ENCODE peak calls at places on chromosome X, in seven cellular contexts. One of them, this sample, is unnamed.

GRCh38 chrX:25968920-25969319 is 169.2 kb upstream of the MAGEB18 start:
- DNase-seq in T-helper 1 cell: peak; percentile 5
- DNase-seq in stimulated activated CD8-positive, alpha-beta memory T cell treated with anti-CD3 and anti-CD28 coated beads, Interleukin-2, amount 100 ng/mL, for 48 hours: no peak
- DNase-seq in CD4-positive, CD25-positive, alpha-beta regulatory T cell: peak; percentile 2
- DNase-seq in T-helper 2 cell: no peak
- DNase-seq in activated CD4-positive, alpha-beta T cell treated with anti-CD3 and anti-CD28 coated beads, Interleukin-2, amount 50 U/mL, for 1 hour: no peak
- DNase-seq in KG1: peak; percentile 2
- DNase-seq in this sample: no peak

GRCh38 chrX:41105005-41105404 is 19.8 kb downstream of the USP9X start:
- DNase-seq in T-helper 2 cell: no peak
- DNase-seq in KG1: no peak
- DNase-seq in activated CD4-positive, alpha-beta T cell treated with anti-CD3 and anti-CD28 coated beads, Interleukin-2, amount 50 U/mL, for 1 hour: no peak
- DNase-seq in stimulated activated CD8-positive, alpha-beta memory T cell treated with anti-CD3 and anti-CD28 coated beads, Interleukin-2, amount 100 ng/mL, for 48 hours: no peak
- DNase-seq in T-helper 1 cell: no peak
- DNase-seq in CD4-positive, CD25-positive, alpha-beta regulatory T cell: no peak
- DNase-seq in this sample: no peak

GRCh38 chrX:48459483-48459882 is 10.6 kb downstream of the SLC38A5 start:
- DNase-seq in T-helper 1 cell: no peak
- DNase-seq in CD4-positive, CD25-positive, alpha-beta regulatory T cell: no peak
- DNase-seq in T-helper 2 cell: no peak
- DNase-seq in KG1: no peak
- DNase-seq in activated CD4-positive, alpha-beta T cell treated with anti-CD3 and anti-CD28 coated beads, Interleukin-2, amount 50 U/mL, for 1 hour: no peak
- DNase-seq in stimulated activated CD8-positive, alpha-beta memory T cell treated with anti-CD3 and anti-CD28 coated beads, Interleukin-2, amount 100 ng/mL, for 48 hours: no peak
- DNase-seq in this sample: no peak

GRCh38 chrX:15579778-15580747 is 20.7 kb downstream of the ACE2 start:
- DNase-seq in KG1: no peak
- DNase-seq in T-helper 2 cell: no peak
- DNase-seq in activated CD4-positive, alpha-beta T cell treated with anti-CD3 and anti-CD28 coated beads, Interleukin-2, amount 50 U/mL, for 1 hour: no peak
- DNase-seq in T-helper 1 cell: no peak
- DNase-seq in stimulated activated CD8-positive, alpha-beta memory T cell treated with anti-CD3 and anti-CD28 coated beads, Interleukin-2, amount 100 ng/mL, for 48 hours: no peak
- DNase-seq in CD4-positive, CD25-positive, alpha-beta regulatory T cell: no peak
- DNase-seq in this sample: no peak

GRCh38 chrX:137052641-137053235 is 18.9 kb upstream of the GPR101 start:
- DNase-seq in activated CD4-positive, alpha-beta T cell treated with anti-CD3 and anti-CD28 coated beads, Interleukin-2, amount 50 U/mL, for 1 hour: no peak
- DNase-seq in T-helper 2 cell: no peak
- DNase-seq in KG1: no peak
- DNase-seq in CD4-positive, CD25-positive, alpha-beta regulatory T cell: peak; percentile 22
- DNase-seq in T-helper 1 cell: peak; percentile 4
- DNase-seq in stimulated activated CD8-positive, alpha-beta memory T cell treated with anti-CD3 and anti-CD28 coated beads, Interleukin-2, amount 100 ng/mL, for 48 hours: no peak
- DNase-seq in this sample: no peak

GRCh38 chrX:38342853-38343778 is 9.3 kb upstream of the OTC start:
- DNase-seq in KG1: no peak
- DNase-seq in stimulated activated CD8-positive, alpha-beta memory T cell treated with anti-CD3 and anti-CD28 coated beads, Interleukin-2, amount 100 ng/mL, for 48 hours: no peak
- DNase-seq in CD4-positive, CD25-positive, alpha-beta regulatory T cell: no peak
- DNase-seq in activated CD4-positive, alpha-beta T cell treated with anti-CD3 and anti-CD28 coated beads, Interleukin-2, amount 50 U/mL, for 1 hour: no peak
- DNase-seq in T-helper 1 cell: no peak
- DNase-seq in T-helper 2 cell: no peak
- DNase-seq in this sample: no peak

GRCh38 chrX:18424482-18425198 is 768 bp upstream of the CDKL5 start:
- DNase-seq in T-helper 2 cell: no peak
- DNase-seq in activated CD4-positive, alpha-beta T cell treated with anti-CD3 and anti-CD28 coated beads, Interleukin-2, amount 50 U/mL, for 1 hour: peak; percentile 4
- DNase-seq in CD4-positive, CD25-positive, alpha-beta regulatory T cell: peak; percentile 41
- DNase-seq in T-helper 1 cell: peak; percentile 22
- DNase-seq in stimulated activated CD8-positive, alpha-beta memory T cell treated with anti-CD3 and anti-CD28 coated beads, Interleukin-2, amount 100 ng/mL, for 48 hours: no peak
- DNase-seq in KG1: no peak
- DNase-seq in this sample: peak; percentile 5

GRCh38 chrX:9249452-9249851 is 215.4 kb upstream of the TBL1X start:
- DNase-seq in CD4-positive, CD25-positive, alpha-beta regulatory T cell: no peak
- DNase-seq in T-helper 2 cell: no peak
- DNase-seq in KG1: no peak
- DNase-seq in T-helper 1 cell: no peak
- DNase-seq in stimulated activated CD8-positive, alpha-beta memory T cell treated with anti-CD3 and anti-CD28 coated beads, Interleukin-2, amount 100 ng/mL, for 48 hours: no peak
- DNase-seq in activated CD4-positive, alpha-beta T cell treated with anti-CD3 and anti-CD28 coated beads, Interleukin-2, amount 50 U/mL, for 1 hour: no peak
- DNase-seq in this sample: no peak

GRCh38 chrX:136266828-136267227 is 15.6 kb upstream of the MAP7D3 start:
- DNase-seq in T-helper 1 cell: no peak
- DNase-seq in CD4-positive, CD25-positive, alpha-beta regulatory T cell: no peak
- DNase-seq in T-helper 2 cell: no peak
- DNase-seq in KG1: no peak
- DNase-seq in stimulated activated CD8-positive, alpha-beta memory T cell treated with anti-CD3 and anti-CD28 coated beads, Interleukin-2, amount 100 ng/mL, for 48 hours: no peak
- DNase-seq in activated CD4-positive, alpha-beta T cell treated with anti-CD3 and anti-CD28 coated beads, Interleukin-2, amount 50 U/mL, for 1 hour: no peak
- DNase-seq in this sample: no peak

GRCh38 chrX:149628280-149628679 is 3.3 kb downstream of the TMEM185A start:
- DNase-seq in T-helper 2 cell: no peak
- DNase-seq in CD4-positive, CD25-positive, alpha-beta regulatory T cell: no peak
- DNase-seq in KG1: no peak
- DNase-seq in activated CD4-positive, alpha-beta T cell treated with anti-CD3 and anti-CD28 coated beads, Interleukin-2, amount 50 U/mL, for 1 hour: no peak
- DNase-seq in stimulated activated CD8-positive, alpha-beta memory T cell treated with anti-CD3 and anti-CD28 coated beads, Interleukin-2, amount 100 ng/mL, for 48 hours: no peak
- DNase-seq in T-helper 1 cell: no peak
- DNase-seq in this sample: no peak

GRCh38 chrX:134718329-134719317 is 60.4 kb upstream of the PLAC1 start:
- DNase-seq in activated CD4-positive, alpha-beta T cell treated with anti-CD3 and anti-CD28 coated beads, Interleukin-2, amount 50 U/mL, for 1 hour: no peak
- DNase-seq in CD4-positive, CD25-positive, alpha-beta regulatory T cell: peak; percentile 81
- DNase-seq in T-helper 1 cell: peak; percentile 78
- DNase-seq in KG1: peak; percentile 2
- DNase-seq in T-helper 2 cell: no peak
- DNase-seq in stimulated activated CD8-positive, alpha-beta memory T cell treated with anti-CD3 and anti-CD28 coated beads, Interleukin-2, amount 100 ng/mL, for 48 hours: peak; percentile 5
- DNase-seq in this sample: no peak

GRCh38 chrX:67545772-67546495 is 2.1 kb downstream of the AR start:
- DNase-seq in KG1: no peak
- DNase-seq in T-helper 1 cell: no peak
- DNase-seq in stimulated activated CD8-positive, alpha-beta memory T cell treated with anti-CD3 and anti-CD28 coated beads, Interleukin-2, amount 100 ng/mL, for 48 hours: no peak
- DNase-seq in T-helper 2 cell: no peak
- DNase-seq in CD4-positive, CD25-positive, alpha-beta regulatory T cell: no peak
- DNase-seq in activated CD4-positive, alpha-beta T cell treated with anti-CD3 and anti-CD28 coated beads, Interleukin-2, amount 50 U/mL, for 1 hour: no peak
- DNase-seq in this sample: no peak

GRCh38 chrX:118593407-118593806 is 97.8 kb downstream of the DOCK11 start:
- DNase-seq in activated CD4-positive, alpha-beta T cell treated with anti-CD3 and anti-CD28 coated beads, Interleukin-2, amount 50 U/mL, for 1 hour: no peak
- DNase-seq in stimulated activated CD8-positive, alpha-beta memory T cell treated with anti-CD3 and anti-CD28 coated beads, Interleukin-2, amount 100 ng/mL, for 48 hours: no peak
- DNase-seq in KG1: no peak
- DNase-seq in T-helper 1 cell: no peak
- DNase-seq in CD4-positive, CD25-positive, alpha-beta regulatory T cell: no peak
- DNase-seq in T-helper 2 cell: no peak
- DNase-seq in this sample: no peak

GRCh38 chrX:8067754-8068469 is 103.2 kb downstream of the VCX2 start:
- DNase-seq in T-helper 2 cell: no peak
- DNase-seq in activated CD4-positive, alpha-beta T cell treated with anti-CD3 and anti-CD28 coated beads, Interleukin-2, amount 50 U/mL, for 1 hour: no peak
- DNase-seq in stimulated activated CD8-positive, alpha-beta memory T cell treated with anti-CD3 and anti-CD28 coated beads, Interleukin-2, amount 100 ng/mL, for 48 hours: no peak
- DNase-seq in CD4-positive, CD25-positive, alpha-beta regulatory T cell: no peak
- DNase-seq in KG1: no peak
- DNase-seq in T-helper 1 cell: no peak
- DNase-seq in this sample: no peak

GRCh38 chrX:2710041-2710471 is 19.0 kb downstream of the CD99 start:
- DNase-seq in T-helper 2 cell: no peak
- DNase-seq in stimulated activated CD8-positive, alpha-beta memory T cell treated with anti-CD3 and anti-CD28 coated beads, Interleukin-2, amount 100 ng/mL, for 48 hours: no peak
- DNase-seq in activated CD4-positive, alpha-beta T cell treated with anti-CD3 and anti-CD28 coated beads, Interleukin-2, amount 50 U/mL, for 1 hour: peak; percentile 29
- DNase-seq in CD4-positive, CD25-positive, alpha-beta regulatory T cell: peak; percentile 23
- DNase-seq in T-helper 1 cell: peak; percentile 51
- DNase-seq in KG1: no peak
- DNase-seq in this sample: no peak

GRCh38 chrX:27599928-27600327 is 9.8 kb downstream of the DCAF8L2 start:
- DNase-seq in T-helper 1 cell: no peak
- DNase-seq in KG1: no peak
- DNase-seq in stimulated activated CD8-positive, alpha-beta memory T cell treated with anti-CD3 and anti-CD28 coated beads, Interleukin-2, amount 100 ng/mL, for 48 hours: no peak
- DNase-seq in activated CD4-positive, alpha-beta T cell treated with anti-CD3 and anti-CD28 coated beads, Interleukin-2, amount 50 U/mL, for 1 hour: no peak
- DNase-seq in CD4-positive, CD25-positive, alpha-beta regulatory T cell: no peak
- DNase-seq in T-helper 2 cell: no peak
- DNase-seq in this sample: no peak

GRCh38 chrX:80876877-80877276 is 67.2 kb upstream of the BRWD3 start:
- DNase-seq in activated CD4-positive, alpha-beta T cell treated with anti-CD3 and anti-CD28 coated beads, Interleukin-2, amount 50 U/mL, for 1 hour: no peak
- DNase-seq in stimulated activated CD8-positive, alpha-beta memory T cell treated with anti-CD3 and anti-CD28 coated beads, Interleukin-2, amount 100 ng/mL, for 48 hours: no peak
- DNase-seq in T-helper 1 cell: peak; percentile 12
- DNase-seq in CD4-positive, CD25-positive, alpha-beta regulatory T cell: peak; percentile 45
- DNase-seq in T-helper 2 cell: no peak
- DNase-seq in KG1: no peak
- DNase-seq in this sample: peak; percentile 6

GRCh38 chrX:133523094-133523493 is 107.8 kb upstream of the GPC4 start:
- DNase-seq in activated CD4-positive, alpha-beta T cell treated with anti-CD3 and anti-CD28 coated beads, Interleukin-2, amount 50 U/mL, for 1 hour: no peak
- DNase-seq in KG1: no peak
- DNase-seq in T-helper 1 cell: no peak
- DNase-seq in stimulated activated CD8-positive, alpha-beta memory T cell treated with anti-CD3 and anti-CD28 coated beads, Interleukin-2, amount 100 ng/mL, for 48 hours: no peak
- DNase-seq in CD4-positive, CD25-positive, alpha-beta regulatory T cell: no peak
- DNase-seq in T-helper 2 cell: no peak
- DNase-seq in this sample: no peak

GRCh38 chrX:72347366-72347765 is 41.7 kb upstream of the CITED1 start:
- DNase-seq in KG1: no peak
- DNase-seq in T-helper 1 cell: no peak
- DNase-seq in T-helper 2 cell: no peak
- DNase-seq in CD4-positive, CD25-positive, alpha-beta regulatory T cell: no peak
- DNase-seq in activated CD4-positive, alpha-beta T cell treated with anti-CD3 and anti-CD28 coated beads, Interleukin-2, amount 50 U/mL, for 1 hour: no peak
- DNase-seq in stimulated activated CD8-positive, alpha-beta memory T cell treated with anti-CD3 and anti-CD28 coated beads, Interleukin-2, amount 100 ng/mL, for 48 hours: no peak
- DNase-seq in this sample: no peak

GRCh38 chrX:48897157-48897620 is 379 bp downstream of the TIMM17B start:
- DNase-seq in KG1: peak; percentile 2
- DNase-seq in T-helper 1 cell: peak; percentile 65
- DNase-seq in stimulated activated CD8-positive, alpha-beta memory T cell treated with anti-CD3 and anti-CD28 coated beads, Interleukin-2, amount 100 ng/mL, for 48 hours: peak; percentile 47
- DNase-seq in T-helper 2 cell: peak; percentile 60
- DNase-seq in CD4-positive, CD25-positive, alpha-beta regulatory T cell: peak; percentile 68
- DNase-seq in activated CD4-positive, alpha-beta T cell treated with anti-CD3 and anti-CD28 coated beads, Interleukin-2, amount 50 U/mL, for 1 hour: peak; percentile 59
- DNase-seq in this sample: peak; percentile 70

GRCh38 chrX:43836435-43837184 is 45.6 kb downstream of the MAOB start:
- DNase-seq in CD4-positive, CD25-positive, alpha-beta regulatory T cell: peak; percentile 49
- DNase-seq in T-helper 1 cell: peak; percentile 11
- DNase-seq in KG1: no peak
- DNase-seq in stimulated activated CD8-positive, alpha-beta memory T cell treated with anti-CD3 and anti-CD28 coated beads, Interleukin-2, amount 100 ng/mL, for 48 hours: no peak
- DNase-seq in T-helper 2 cell: no peak
- DNase-seq in activated CD4-positive, alpha-beta T cell treated with anti-CD3 and anti-CD28 coated beads, Interleukin-2, amount 50 U/mL, for 1 hour: no peak
- DNase-seq in this sample: no peak

GRCh38 chrX:3811331-3812311 is 98.2 kb upstream of the PRKX start:
- DNase-seq in KG1: no peak
- DNase-seq in stimulated activated CD8-positive, alpha-beta memory T cell treated with anti-CD3 and anti-CD28 coated beads, Interleukin-2, amount 100 ng/mL, for 48 hours: no peak
- DNase-seq in T-helper 2 cell: peak; percentile 29
- DNase-seq in T-helper 1 cell: peak; percentile 81
- DNase-seq in activated CD4-positive, alpha-beta T cell treated with anti-CD3 and anti-CD28 coated beads, Interleukin-2, amount 50 U/mL, for 1 hour: peak; percentile 29
- DNase-seq in CD4-positive, CD25-positive, alpha-beta regulatory T cell: peak; percentile 81
- DNase-seq in this sample: peak; percentile 34

GRCh38 chrX:40143001-40143400 is 45.2 kb upstream of the BCOR start:
- DNase-seq in stimulated activated CD8-positive, alpha-beta memory T cell treated with anti-CD3 and anti-CD28 coated beads, Interleukin-2, amount 100 ng/mL, for 48 hours: no peak
- DNase-seq in CD4-positive, CD25-positive, alpha-beta regulatory T cell: no peak
- DNase-seq in T-helper 1 cell: no peak
- DNase-seq in KG1: no peak
- DNase-seq in T-helper 2 cell: no peak
- DNase-seq in activated CD4-positive, alpha-beta T cell treated with anti-CD3 and anti-CD28 coated beads, Interleukin-2, amount 50 U/mL, for 1 hour: no peak
- DNase-seq in this sample: no peak

GRCh38 chrX:19875051-19875432 is 12.4 kb downstream of the SH3KBP1 start:
- DNase-seq in activated CD4-positive, alpha-beta T cell treated with anti-CD3 and anti-CD28 coated beads, Interleukin-2, amount 50 U/mL, for 1 hour: no peak
- DNase-seq in KG1: peak; percentile 2
- DNase-seq in T-helper 1 cell: no peak
- DNase-seq in stimulated activated CD8-positive, alpha-beta memory T cell treated with anti-CD3 and anti-CD28 coated beads, Interleukin-2, amount 100 ng/mL, for 48 hours: no peak
- DNase-seq in T-helper 2 cell: no peak
- DNase-seq in CD4-positive, CD25-positive, alpha-beta regulatory T cell: no peak
- DNase-seq in this sample: no peak

GRCh38 chrX:129771266-129771995 is 8.3 kb upstream of the SASH3 start:
- DNase-seq in stimulated activated CD8-positive, alpha-beta memory T cell treated with anti-CD3 and anti-CD28 coated beads, Interleukin-2, amount 100 ng/mL, for 48 hours: no peak
- DNase-seq in CD4-positive, CD25-positive, alpha-beta regulatory T cell: peak; percentile 76
- DNase-seq in T-helper 1 cell: peak; percentile 70
- DNase-seq in activated CD4-positive, alpha-beta T cell treated with anti-CD3 and anti-CD28 coated beads, Interleukin-2, amount 50 U/mL, for 1 hour: peak; percentile 25
- DNase-seq in T-helper 2 cell: no peak
- DNase-seq in KG1: no peak
- DNase-seq in this sample: no peak

GRCh38 chrX:72309297-72310071 is 3.8 kb upstream of the CITED1 start:
- DNase-seq in KG1: no peak
- DNase-seq in CD4-positive, CD25-positive, alpha-beta regulatory T cell: no peak
- DNase-seq in activated CD4-positive, alpha-beta T cell treated with anti-CD3 and anti-CD28 coated beads, Interleukin-2, amount 50 U/mL, for 1 hour: no peak
- DNase-seq in T-helper 2 cell: no peak
- DNase-seq in stimulated activated CD8-positive, alpha-beta memory T cell treated with anti-CD3 and anti-CD28 coated beads, Interleukin-2, amount 100 ng/mL, for 48 hours: no peak
- DNase-seq in T-helper 1 cell: no peak
- DNase-seq in this sample: no peak

GRCh38 chrX:69055193-69055592 is 110.1 kb downstream of the PJA1 start:
- DNase-seq in KG1: no peak
- DNase-seq in CD4-positive, CD25-positive, alpha-beta regulatory T cell: no peak
- DNase-seq in stimulated activated CD8-positive, alpha-beta memory T cell treated with anti-CD3 and anti-CD28 coated beads, Interleukin-2, amount 100 ng/mL, for 48 hours: no peak
- DNase-seq in T-helper 2 cell: no peak
- DNase-seq in activated CD4-positive, alpha-beta T cell treated with anti-CD3 and anti-CD28 coated beads, Interleukin-2, amount 50 U/mL, for 1 hour: no peak
- DNase-seq in T-helper 1 cell: no peak
- DNase-seq in this sample: no peak

GRCh38 chrX:10011261-10011931 is 44.2 kb downstream of the CLDN34 start:
- DNase-seq in T-helper 2 cell: no peak
- DNase-seq in KG1: no peak
- DNase-seq in CD4-positive, CD25-positive, alpha-beta regulatory T cell: peak; percentile 47
- DNase-seq in stimulated activated CD8-positive, alpha-beta memory T cell treated with anti-CD3 and anti-CD28 coated beads, Interleukin-2, amount 100 ng/mL, for 48 hours: no peak
- DNase-seq in activated CD4-positive, alpha-beta T cell treated with anti-CD3 and anti-CD28 coated beads, Interleukin-2, amount 50 U/mL, for 1 hour: no peak
- DNase-seq in T-helper 1 cell: peak; percentile 40
- DNase-seq in this sample: no peak

GRCh38 chrX:39174761-39175417 is 373.6 kb downstream of the MID1IP1 start:
- DNase-seq in T-helper 2 cell: no peak
- DNase-seq in KG1: no peak
- DNase-seq in T-helper 1 cell: peak; percentile 44
- DNase-seq in activated CD4-positive, alpha-beta T cell treated with anti-CD3 and anti-CD28 coated beads, Interleukin-2, amount 50 U/mL, for 1 hour: peak; percentile 52
- DNase-seq in stimulated activated CD8-positive, alpha-beta memory T cell treated with anti-CD3 and anti-CD28 coated beads, Interleukin-2, amount 100 ng/mL, for 48 hours: no peak
- DNase-seq in CD4-positive, CD25-positive, alpha-beta regulatory T cell: peak; percentile 74
- DNase-seq in this sample: peak; percentile 52

This sample was measured in NCI-H2107.